ENCODE peak calls at places on chromosomes 13 and 19, in four cellular contexts. S is transverse colon, D is uterus, Q is OCI-LY7. Y is an unnamed sample.

GRCh38 chr19:2353895-2354592 is 6.0 kb upstream of the TMPRSS9 start:
- DNase-seq in S (no peak), D (no peak), Q (no peak), Y (no peak)

GRCh38 chr13:75454497-75454896 is 27.5 kb downstream of the TBC1D4 start:
- DNase-seq in S (no peak), D (no peak), Q (no peak), Y (no peak)

GRCh38 chr19:5282926-5283325 is 57.7 kb downstream of the PTPRS start:
- DNase-seq in S (no peak), D (no peak), Q (no peak), Y (peak; percentile 73)

GRCh38 chr13:31042501-31043165 is 110.2 kb downstream of the TEX26 start:
- DNase-seq in S (no peak), D (no peak), Q (peak; percentile 66), Y (no peak)

GRCh38 chr13:33918199-33918932 is 100.4 kb downstream of the RFC3 start:
- DNase-seq in S (no peak), D (no peak), Q (no peak), Y (no peak)

GRCh38 chr13:27170521-27171243 is 929 bp downstream of the USP12 start:
- DNase-seq in S (peak; percentile 49), D (peak; percentile 31), Q (peak; percentile 50), Y (peak; percentile 36)

GRCh38 chr19:35337081-35337983 is 8.3 kb downstream of the CD22 start:
- DNase-seq in S (no peak), D (no peak), Q (no peak), Y (no peak)

GRCh38 chr19:588758-589692 is 656 bp upstream of the HCN2 start:
- DNase-seq in S (no peak), D (no peak), Q (peak; percentile 55), Y (no peak)

GRCh38 chr19:50344661-50345318 is 15.6 kb upstream of the KCNC3 start:
- DNase-seq in S (no peak), D (no peak), Q (peak; percentile 90), Y (peak; percentile 2)

GRCh38 chr19:15331419-15332310 is 674 bp downstream of the BRD4 start:
- DNase-seq in S (peak; percentile 64), D (peak; percentile 48), Q (peak; percentile 71), Y (peak; percentile 60)

GRCh38 chr13:96214804-96215445 is 125.0 kb downstream of the HS6ST3 start:
- DNase-seq in S (no peak), D (no peak), Q (no peak), Y (no peak)

GRCh38 chr13:32150239-32150638 is 118.7 kb downstream of the FRY start:
- DNase-seq in S (no peak), D (peak; percentile 38), Q (no peak), Y (no peak)

GRCh38 chr19:8335343-8336071 is 7.6 kb downstream of the KANK3 start:
- DNase-seq in S (peak; percentile 20), D (no peak), Q (no peak), Y (no peak)

GRCh38 chr13:37295046-37295445 is 189.6 kb upstream of the CSNK1A1L start:
- DNase-seq in S (no peak), D (no peak), Q (no peak), Y (peak; percentile 60)

GRCh38 chr19:44725684-44726083 is 22.8 kb upstream of the BCL3 start:
- DNase-seq in S (peak; percentile 67), D (no peak), Q (no peak), Y (no peak)

GRCh38 chr19:31675187-31675913 is 326.1 kb upstream of the TSHZ3 start:
- DNase-seq in S (no peak), D (no peak), Q (no peak), Y (no peak)

GRCh38 chr19:38190061-38190460 is 34.0 kb downstream of the DPF1 start:
- DNase-seq in S (no peak), D (no peak), Q (no peak), Y (no peak)

GRCh38 chr19:35723671-35724070 is 5.9 kb downstream of the KMT2B start:
- DNase-seq in S (no peak), D (no peak), Q (no peak), Y (no peak)

GRCh38 chr13:26500618-26501320 is 56.7 kb upstream of the WASF3 start:
- DNase-seq in S (no peak), D (no peak), Q (no peak), Y (no peak)

GRCh38 chr13:22114630-22115311 is 443.9 kb downstream of the FGF9 start:
- DNase-seq in S (no peak), D (no peak), Q (peak; percentile 26), Y (no peak)

GRCh38 chr13:22736084-22736767 is 444.6 kb upstream of the SGCG start:
- DNase-seq in S (no peak), D (no peak), Q (no peak), Y (no peak)

GRCh38 chr19:45863840-45864628 is at the start of gene FOXA3:
- DNase-seq in S (peak; percentile 85), D (no peak), Q (peak; percentile 64), Y (no peak)

GRCh38 chr13:26213345-26213744 is 8.8 kb downstream of the RNF6 start:
- DNase-seq in S (no peak), D (no peak), Q (no peak), Y (no peak)

GRCh38 chr19:31340059-31341025 is 8.9 kb downstream of the TSHZ3 start:
- DNase-seq in S (no peak), D (peak; percentile 58), Q (peak; percentile 57), Y (no peak)

GRCh38 chr13:67069117-67069767 is 160.9 kb downstream of the PCDH9 start:
- DNase-seq in S (no peak), D (no peak), Q (no peak), Y (no peak)

GRCh38 chr19:2242092-2242537 is 5.5 kb downstream of the SF3A2 start:
- DNase-seq in S (peak; percentile 54), D (no peak), Q (no peak), Y (no peak)

GRCh38 chr19:50371914-50372475 is 4.3 kb upstream of the NR1H2 start:
- DNase-seq in S (no peak), D (no peak), Q (no peak), Y (no peak)

GRCh38 chr13:106343831-106344230 is 191.6 kb downstream of the EFNB2 start:
- DNase-seq in S (no peak), D (no peak), Q (no peak), Y (no peak)

GRCh38 chr19:7904074-7905020 is 670 bp downstream of the MAP2K7 start:
- DNase-seq in S (peak; percentile 62), D (peak; percentile 58), Q (peak; percentile 64), Y (no peak)

GRCh38 chr19:49788857-49789256 is 22.1 kb downstream of the AP2A1 start:
- DNase-seq in S (no peak), D (no peak), Q (no peak), Y (no peak)

GRCh38 chr19:3775831-3776230 is 3.8 kb upstream of the RAX2 start:
- DNase-seq in S (no peak), D (no peak), Q (no peak), Y (no peak)

GRCh38 chr13:105611424-105611823 is 924.0 kb downstream of the EFNB2 start:
- DNase-seq in S (no peak), D (no peak), Q (no peak), Y (no peak)

GRCh38 chr19:7742575-7742974 is 4.8 kb downstream of the CD209 start:
- DNase-seq in S (no peak), D (no peak), Q (no peak), Y (no peak)

GRCh38 chr19:38057954-38058690 is 151.1 kb downstream of the SIPA1L3 start:
- DNase-seq in S (peak; percentile 64), D (no peak), Q (peak; percentile 49), Y (no peak)

DNA sequence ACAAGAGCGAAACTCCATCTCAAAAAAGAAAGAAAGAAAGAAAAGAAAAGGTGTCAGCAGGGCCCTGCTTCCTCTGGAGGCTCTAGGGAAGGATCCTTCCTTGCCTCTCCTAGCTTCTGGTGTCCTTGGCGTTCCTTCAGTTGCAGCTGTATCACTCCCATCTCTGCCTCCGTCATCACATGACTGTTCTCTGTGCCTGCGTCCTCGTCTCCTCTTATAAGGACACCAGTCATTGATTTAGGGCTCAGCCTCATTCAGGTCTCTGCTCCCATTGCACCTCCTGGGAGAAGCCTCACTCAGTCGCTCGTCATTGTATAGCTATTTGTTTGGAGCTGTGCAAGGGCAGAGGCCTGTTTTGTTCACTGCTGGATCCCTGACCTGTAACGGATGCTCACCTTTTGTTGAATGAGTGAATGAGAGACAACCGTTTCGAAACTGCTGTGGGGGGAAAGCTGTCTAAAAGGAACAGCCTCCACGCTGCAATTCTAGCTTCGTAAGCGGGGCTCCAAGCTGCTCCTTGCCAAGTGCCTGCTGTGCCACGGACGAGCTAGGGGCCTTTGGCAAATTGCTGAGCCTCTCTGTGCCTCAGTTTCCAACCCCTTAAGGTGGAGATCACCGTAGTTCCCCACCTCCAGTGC is 17.1 kb downstream of the BRSK1 start:
- DNase-seq in S (no peak), D (no peak), Q (no peak), Y (no peak)
- H3K4me3 ChIP-seq in S (no peak overlapping the region), D (no peak overlapping the region), Q (no peak overlapping the region), Y (no peak overlapping the region)

GRCh38 chr13:79407349-79407979 is 1.4 kb upstream of the RBM26 start:
- DNase-seq in S (no peak), D (no peak), Q (no peak), Y (no peak)
- H3K4me3 ChIP-seq in S (peak overlapping the region; percentile 85), D (no peak overlapping the region), Q (peak overlapping the region; percentile 98), Y (peak overlapping the region; percentile 82)

DNA sequence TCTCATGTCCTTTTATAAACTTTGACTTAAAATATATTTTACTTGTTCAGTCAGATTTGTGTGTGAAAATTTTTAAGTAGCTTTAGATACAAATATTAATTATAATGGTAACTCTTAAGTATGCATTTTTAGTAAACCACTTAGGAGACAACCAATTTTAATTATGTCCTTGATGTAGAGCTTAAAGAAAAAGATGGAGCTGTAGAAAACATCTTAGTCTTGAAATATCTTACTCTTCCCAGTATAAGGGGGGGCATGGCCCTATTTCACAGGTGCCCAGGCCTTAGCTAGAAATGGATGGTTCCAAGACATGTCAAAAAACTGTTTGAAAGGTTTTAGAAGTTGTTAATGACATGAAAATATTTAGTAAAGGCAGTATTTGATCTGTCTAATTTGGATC is 43.4 kb upstream of the CEACAM21 start:
- DNase-seq in S (no peak), D (no peak), Q (no peak), Y (no peak)
- H3K4me3 ChIP-seq in S (no peak overlapping the region), D (no peak overlapping the region), Q (peak overlapping the region; percentile 70), Y (no peak overlapping the region)

GRCh38 chr13:110477711-110478245 is 83.7 kb downstream of the RAB20 start:
- DNase-seq in S (no peak), D (no peak), Q (no peak), Y (no peak)

GRCh38 chr13:110475117-110475516 is 86.4 kb downstream of the RAB20 start:
- DNase-seq in S (no peak), D (no peak), Q (no peak), Y (no peak)

GRCh38 chr13:110475550-110476219 is 85.8 kb downstream of the RAB20 start:
- DNase-seq in S (no peak), D (no peak), Q (peak; percentile 30), Y (no peak)

GRCh38 chr13:110474713-110475112 is 86.8 kb downstream of the RAB20 start:
- DNase-seq in S (no peak), D (no peak), Q (no peak), Y (no peak)

DNA sequence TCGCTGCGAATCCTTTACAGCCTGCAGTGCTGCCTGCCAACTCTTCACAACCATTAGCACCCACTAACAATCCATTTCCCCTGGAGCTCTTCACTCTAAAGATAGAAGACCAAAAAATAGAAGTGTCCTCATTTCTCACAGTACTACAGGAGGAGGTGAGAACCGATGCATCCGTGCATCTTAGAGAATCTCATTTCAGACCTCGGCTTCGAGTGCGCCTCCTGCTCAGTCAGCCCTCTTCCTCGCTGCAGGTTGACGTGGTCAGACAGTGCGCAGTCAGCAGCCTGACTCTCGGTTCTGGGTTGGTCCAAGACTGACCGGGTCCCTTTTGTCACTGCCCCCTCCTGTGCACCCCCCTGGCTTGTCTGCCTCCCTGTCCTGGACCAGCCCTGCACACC is 85.3 kb downstream of the RAB20 start:
- DNase-seq in S (no peak), D (no peak), Q (no peak), Y (no peak)
- H3K4me3 ChIP-seq in S (no peak overlapping the region), D (no peak overlapping the region), Q (no peak overlapping the region), Y (no peak overlapping the region)

GRCh38 chr13:97307544-97307881 is 85.4 kb downstream of the MBNL2 start:
- DNase-seq in S (no peak), D (no peak), Q (no peak), Y (no peak)
- H3K4me3 ChIP-seq in S (no peak overlapping the region), D (no peak overlapping the region), Q (no peak overlapping the region), Y (no peak overlapping the region)

Y was measured in left ventricle myocardium inferior.